ENCODE peak calls at places on chromosomes 6 and 20, in five cellular contexts. R is putamen, E is AG09309, O is NCI-H2227 treated with DMSO at 0.1 percent for 48 hours, G is gastrocnemius medialis. Q is an unnamed sample.
A peak's percentile ranks its signal among the peaks of the same experiment; 100 is the strongest.

GRCh38 chr6:16704706-16705402 is 56.4 kb downstream of the ATXN1 start:
- DNase-seq in R (no peak), E (no peak), O (no peak), G (no peak), Q (no peak)

GRCh38 chr6:3808759-3809514 is 40.2 kb upstream of the FAM50B start:
- DNase-seq in R (peak; percentile 24), E (peak; percentile 74), O (no peak), G (peak; percentile 63), Q (peak; percentile 42)

GRCh38 chr20:60224914-60225313 is 266.7 kb downstream of the CDH26 start:
- DNase-seq in R (no peak), E (no peak), O (no peak), G (no peak), Q (peak; percentile 36)

GRCh38 chr6:43851204-43851855 is 81.3 kb downstream of the VEGFA start:
- DNase-seq in R (no peak), E (peak; percentile 64), O (no peak), G (no peak), Q (no peak)

GRCh38 chr6:170038251-170038650 is 252.6 kb downstream of the DLL1 start:
- DNase-seq in R (no peak), E (no peak), O (no peak), G (no peak), Q (no peak)

GRCh38 chr6:116220172-116220571 is 33.7 kb downstream of the TSPYL4 start:
- DNase-seq in R (peak; percentile 74), E (no peak), O (no peak), G (no peak), Q (no peak)

GRCh38 chr20:47181056-47181862 is 175.2 kb downstream of the ZMYND8 start:
- DNase-seq in R (no peak), E (no peak), O (no peak), G (no peak), Q (peak; percentile 63)

GRCh38 chr6:1110164-1110563 is 201.7 kb upstream of the FOXQ1 start:
- DNase-seq in R (no peak), E (no peak), O (no peak), G (no peak), Q (no peak)

GRCh38 chr6:105620878-105621277 is 218.0 kb upstream of the PREP start:
- DNase-seq in R (no peak), E (no peak), O (no peak), G (no peak), Q (no peak)

GRCh38 chr6:133609404-133610270 is 279.3 kb upstream of the TCF21 start:
- DNase-seq in R (no peak), E (peak; percentile 90), O (no peak), G (no peak), Q (no peak)

GRCh38 chr20:5663396-5663795 is 86.8 kb upstream of the SHLD1 start:
- DNase-seq in R (no peak), E (no peak), O (no peak), G (no peak), Q (no peak)

GRCh38 chr6:136517002-136517401 is 33.2 kb downstream of the MAP7 start:
- DNase-seq in R (no peak), E (no peak), O (peak; percentile 52), G (no peak), Q (no peak)

GRCh38 chr20:35277531-35278395 is at the start of gene MMP24OS:
- DNase-seq in R (peak; percentile 89), E (peak; percentile 32), O (peak; percentile 90), G (peak; percentile 82), Q (peak; percentile 92)

GRCh38 chr20:57769756-57770155 is 59.9 kb upstream of the PMEPA1 start:
- DNase-seq in R (no peak), E (no peak), O (no peak), G (no peak), Q (no peak)

GRCh38 chr6:31158863-31159855 is 770 bp downstream of the TCF19 start:
- DNase-seq in R (no peak), E (no peak), O (no peak), G (no peak), Q (peak; percentile 48)

GRCh38 chr20:36490191-36490590 is 51.1 kb upstream of the MYL9 start:
- DNase-seq in R (peak; percentile 81), E (no peak), O (no peak), G (no peak), Q (no peak)

GRCh38 chr6:904994-905393 is 212.1 kb upstream of the EXOC2 start:
- DNase-seq in R (no peak), E (no peak), O (no peak), G (no peak), Q (no peak)

GRCh38 chr6:43113431-43114260 is 37.5 kb downstream of the PTK7 start:
- DNase-seq in R (no peak), E (no peak), O (peak; percentile 68), G (no peak), Q (no peak)

GRCh38 chr20:38032585-38033329 is 499 bp downstream of the TTI1 start:
- DNase-seq in R (no peak), E (no peak), O (peak; percentile 66), G (peak; percentile 16), Q (peak; percentile 71)

GRCh38 chr20:46023999-46024398 is 5.0 kb upstream of the SLC12A5 start:
- DNase-seq in R (no peak), E (no peak), O (no peak), G (no peak), Q (no peak)

GRCh38 chr6:142835787-142836186 is 109.2 kb downstream of the HIVEP2 start:
- DNase-seq in R (no peak), E (no peak), O (no peak), G (no peak), Q (no peak)

GRCh38 chr6:135534773-135535380 is 37.3 kb upstream of the AHI1 start:
- DNase-seq in R (no peak), E (no peak), O (no peak), G (no peak), Q (no peak)

GRCh38 chr20:53080412-53080962 is 108.3 kb downstream of the TSHZ2 start:
- DNase-seq in R (no peak), E (no peak), O (no peak), G (no peak), Q (no peak)

Q was measured in RPMI8226.